ENCODE peak calls at places on chromosome 3, in seven cellular contexts. One of them, this sample, is unnamed.

GRCh38 chr3:70824785-70825184 is 512.3 kb upstream of the MDFIC2 start:
- DNase-seq in WERI-Rb-1: no peak
- DNase-seq in AG08396: peak; percentile 10
- DNase-seq in neuronal stem cell: no peak
- DNase-seq in NCI-H2081: no peak
- DNase-seq in posterior cingulate gyrus: no peak
- DNase-seq in cardiac fibroblast: peak; percentile 50
- DNase-seq in this sample: no peak

GRCh38 chr3:55574671-55575070 is 87.6 kb upstream of the WNT5A start:
- DNase-seq in posterior cingulate gyrus: no peak
- DNase-seq in neuronal stem cell: no peak
- DNase-seq in AG08396: no peak
- DNase-seq in WERI-Rb-1: no peak
- DNase-seq in cardiac fibroblast: no peak
- DNase-seq in NCI-H2081: no peak
- DNase-seq in this sample: no peak

GRCh38 chr3:112377418-112378071 is 44.6 kb downstream of the CD200 start:
- DNase-seq in WERI-Rb-1: no peak
- DNase-seq in posterior cingulate gyrus: no peak
- DNase-seq in cardiac fibroblast: peak; percentile 73
- DNase-seq in AG08396: no peak
- DNase-seq in neuronal stem cell: no peak
- DNase-seq in NCI-H2081: no peak
- DNase-seq in this sample: no peak

GRCh38 chr3:64238971-64239667 is 13.9 kb upstream of the PRICKLE2 start:
- DNase-seq in posterior cingulate gyrus: peak; percentile 64
- DNase-seq in cardiac fibroblast: peak; percentile 97
- DNase-seq in WERI-Rb-1: peak; percentile 87
- DNase-seq in neuronal stem cell: peak; percentile 56
- DNase-seq in NCI-H2081: no peak
- DNase-seq in AG08396: peak; percentile 91
- DNase-seq in this sample: no peak

GRCh38 chr3:170725285-170725731 is 139.4 kb upstream of the SLC7A14 start:
- DNase-seq in WERI-Rb-1: no peak
- DNase-seq in AG08396: no peak
- DNase-seq in cardiac fibroblast: peak; percentile 63
- DNase-seq in NCI-H2081: no peak
- DNase-seq in neuronal stem cell: no peak
- DNase-seq in posterior cingulate gyrus: no peak
- DNase-seq in this sample: no peak

GRCh38 chr3:70431906-70432305 is 119.5 kb upstream of the MDFIC2 start:
- DNase-seq in WERI-Rb-1: no peak
- DNase-seq in cardiac fibroblast: peak; percentile 71
- DNase-seq in neuronal stem cell: no peak
- DNase-seq in AG08396: no peak
- DNase-seq in NCI-H2081: no peak
- DNase-seq in posterior cingulate gyrus: no peak
- DNase-seq in this sample: no peak

GRCh38 chr3:65785065-65785645 is 253.6 kb downstream of the MAGI1 start:
- DNase-seq in neuronal stem cell: peak; percentile 43
- DNase-seq in posterior cingulate gyrus: no peak
- DNase-seq in AG08396: peak; percentile 10
- DNase-seq in NCI-H2081: peak; percentile 7
- DNase-seq in WERI-Rb-1: no peak
- DNase-seq in cardiac fibroblast: peak; percentile 78
- DNase-seq in this sample: peak; percentile 50

GRCh38 chr3:30984855-30985793 is 90.7 kb upstream of the GADL1 start:
- DNase-seq in NCI-H2081: no peak
- DNase-seq in cardiac fibroblast: peak; percentile 12
- DNase-seq in AG08396: no peak
- DNase-seq in posterior cingulate gyrus: no peak
- DNase-seq in WERI-Rb-1: no peak
- DNase-seq in neuronal stem cell: no peak
- DNase-seq in this sample: no peak

GRCh38 chr3:197029511-197030167 is at the start of gene MELTF:
- DNase-seq in WERI-Rb-1: peak; percentile 55
- DNase-seq in cardiac fibroblast: peak; percentile 57
- DNase-seq in posterior cingulate gyrus: peak; percentile 34
- DNase-seq in neuronal stem cell: peak; percentile 76
- DNase-seq in AG08396: peak; percentile 91
- DNase-seq in NCI-H2081: peak; percentile 49
- DNase-seq in this sample: peak; percentile 45

GRCh38 chr3:38067508-38068233 is 28.7 kb downstream of the DLEC1 start:
- DNase-seq in neuronal stem cell: no peak
- DNase-seq in posterior cingulate gyrus: no peak
- DNase-seq in AG08396: no peak
- DNase-seq in NCI-H2081: no peak
- DNase-seq in cardiac fibroblast: peak; percentile 31
- DNase-seq in WERI-Rb-1: no peak
- DNase-seq in this sample: no peak

GRCh38 chr3:63051920-63052319 is 176.7 kb upstream of the CADPS start:
- DNase-seq in AG08396: peak; percentile 3
- DNase-seq in cardiac fibroblast: peak; percentile 43
- DNase-seq in WERI-Rb-1: no peak
- DNase-seq in neuronal stem cell: peak; percentile 5
- DNase-seq in NCI-H2081: no peak
- DNase-seq in posterior cingulate gyrus: no peak
- DNase-seq in this sample: no peak

GRCh38 chr3:60742606-60743145 is 508.6 kb downstream of the FHIT start:
- DNase-seq in cardiac fibroblast: peak; percentile 64
- DNase-seq in NCI-H2081: no peak
- DNase-seq in WERI-Rb-1: no peak
- DNase-seq in posterior cingulate gyrus: no peak
- DNase-seq in neuronal stem cell: peak; percentile 33
- DNase-seq in AG08396: peak; percentile 6
- DNase-seq in this sample: peak; percentile 3

GRCh38 chr3:4261411-4261810 is 41.8 kb upstream of the SETMAR start:
- DNase-seq in posterior cingulate gyrus: no peak
- DNase-seq in AG08396: no peak
- DNase-seq in NCI-H2081: no peak
- DNase-seq in neuronal stem cell: no peak
- DNase-seq in WERI-Rb-1: peak; percentile 73
- DNase-seq in cardiac fibroblast: no peak
- DNase-seq in this sample: no peak

GRCh38 chr3:85571835-85572234 is 613.0 kb downstream of the CADM2 start:
- DNase-seq in WERI-Rb-1: no peak
- DNase-seq in neuronal stem cell: no peak
- DNase-seq in cardiac fibroblast: peak; percentile 67
- DNase-seq in AG08396: no peak
- DNase-seq in NCI-H2081: no peak
- DNase-seq in posterior cingulate gyrus: no peak
- DNase-seq in this sample: no peak

GRCh38 chr3:85576091-85576690 is 617.4 kb downstream of the CADM2 start:
- DNase-seq in NCI-H2081: peak; percentile 65
- DNase-seq in WERI-Rb-1: peak; percentile 56
- DNase-seq in cardiac fibroblast: peak; percentile 77
- DNase-seq in posterior cingulate gyrus: peak; percentile 81
- DNase-seq in AG08396: peak; percentile 18
- DNase-seq in neuronal stem cell: peak; percentile 48
- DNase-seq in this sample: peak; percentile 39

GRCh38 chr3:123012652-123013051 is 14.9 kb downstream of the SEMA5B start:
- DNase-seq in neuronal stem cell: no peak
- DNase-seq in NCI-H2081: no peak
- DNase-seq in WERI-Rb-1: no peak
- DNase-seq in AG08396: no peak
- DNase-seq in posterior cingulate gyrus: no peak
- DNase-seq in cardiac fibroblast: no peak
- DNase-seq in this sample: no peak

GRCh38 chr3:125357032-125357658 is 18.0 kb downstream of the ZNF148 start:
- DNase-seq in NCI-H2081: peak; percentile 72
- DNase-seq in posterior cingulate gyrus: peak; percentile 37
- DNase-seq in WERI-Rb-1: no peak
- DNase-seq in neuronal stem cell: peak; percentile 36
- DNase-seq in cardiac fibroblast: no peak
- DNase-seq in AG08396: peak; percentile 78
- DNase-seq in this sample: no peak

GRCh38 chr3:140771030-140771677 is 93.3 kb downstream of the TRIM42 start:
- DNase-seq in AG08396: no peak
- DNase-seq in posterior cingulate gyrus: no peak
- DNase-seq in cardiac fibroblast: no peak
- DNase-seq in NCI-H2081: no peak
- DNase-seq in WERI-Rb-1: no peak
- DNase-seq in neuronal stem cell: no peak
- DNase-seq in this sample: no peak

GRCh38 chr3:42815826-42816225 is 6.6 kb downstream of the ACKR2 start:
- DNase-seq in neuronal stem cell: no peak
- DNase-seq in WERI-Rb-1: no peak
- DNase-seq in NCI-H2081: no peak
- DNase-seq in cardiac fibroblast: no peak
- DNase-seq in AG08396: no peak
- DNase-seq in posterior cingulate gyrus: no peak
- DNase-seq in this sample: no peak

GRCh38 chr3:10419637-10420232 is 85.7 kb downstream of the ATP2B2 start:
- DNase-seq in posterior cingulate gyrus: no peak
- DNase-seq in AG08396: no peak
- DNase-seq in neuronal stem cell: no peak
- DNase-seq in cardiac fibroblast: no peak
- DNase-seq in WERI-Rb-1: no peak
- DNase-seq in NCI-H2081: no peak
- DNase-seq in this sample: no peak

GRCh38 chr3:122310361-122310760 is 14.7 kb upstream of the CSTA start:
- DNase-seq in cardiac fibroblast: no peak
- DNase-seq in WERI-Rb-1: no peak
- DNase-seq in AG08396: no peak
- DNase-seq in posterior cingulate gyrus: no peak
- DNase-seq in NCI-H2081: no peak
- DNase-seq in neuronal stem cell: no peak
- DNase-seq in this sample: peak; percentile 70

GRCh38 chr3:66376568-66376967 is 124.3 kb downstream of the LRIG1 start:
- DNase-seq in NCI-H2081: no peak
- DNase-seq in posterior cingulate gyrus: no peak
- DNase-seq in neuronal stem cell: no peak
- DNase-seq in WERI-Rb-1: no peak
- DNase-seq in cardiac fibroblast: peak; percentile 83
- DNase-seq in AG08396: peak; percentile 55
- DNase-seq in this sample: peak; percentile 60

GRCh38 chr3:97863025-97863424 is 41.2 kb downstream of the CRYBG3 start:
- DNase-seq in cardiac fibroblast: peak; percentile 41
- DNase-seq in AG08396: no peak
- DNase-seq in WERI-Rb-1: no peak
- DNase-seq in neuronal stem cell: no peak
- DNase-seq in posterior cingulate gyrus: no peak
- DNase-seq in NCI-H2081: no peak
- DNase-seq in this sample: no peak

GRCh38 chr3:189766416-189766815 is 135.2 kb downstream of the TP63 start:
- DNase-seq in AG08396: no peak
- DNase-seq in cardiac fibroblast: no peak
- DNase-seq in posterior cingulate gyrus: no peak
- DNase-seq in WERI-Rb-1: no peak
- DNase-seq in NCI-H2081: no peak
- DNase-seq in neuronal stem cell: no peak
- DNase-seq in this sample: peak; percentile 55

GRCh38 chr3:30475038-30475808 is 131.2 kb upstream of the TGFBR2 start:
- DNase-seq in WERI-Rb-1: no peak
- DNase-seq in NCI-H2081: no peak
- DNase-seq in posterior cingulate gyrus: no peak
- DNase-seq in AG08396: no peak
- DNase-seq in neuronal stem cell: no peak
- DNase-seq in cardiac fibroblast: no peak
- DNase-seq in this sample: no peak

GRCh38 chr3:42129014-42129953 is 38.1 kb downstream of the TRAK1 start:
- DNase-seq in posterior cingulate gyrus: no peak
- DNase-seq in cardiac fibroblast: no peak
- DNase-seq in NCI-H2081: peak; percentile 3
- DNase-seq in AG08396: peak; percentile 33
- DNase-seq in WERI-Rb-1: no peak
- DNase-seq in neuronal stem cell: no peak
- DNase-seq in this sample: peak; percentile 86

GRCh38 chr3:54870423-54870822 is 57.4 kb downstream of the LRTM1 start:
- DNase-seq in neuronal stem cell: peak; percentile 20
- DNase-seq in WERI-Rb-1: peak; percentile 51
- DNase-seq in posterior cingulate gyrus: no peak
- DNase-seq in NCI-H2081: no peak
- DNase-seq in cardiac fibroblast: peak; percentile 97
- DNase-seq in AG08396: peak; percentile 79
- DNase-seq in this sample: peak; percentile 34

This sample was measured in HT-29.